ENCODE peak calls at places on chromosomes 1 and 21, in four cellular contexts. C is breast epithelium, O is keratinocyte, F is ovary. D is an unnamed sample. For H3K27me3, the result is how much of the 10 kb centered on the place peaks cover.

GRCh38 chr1:45485949-45486348 is 5.0 kb downstream of the TESK2 start:
- DNase-seq in C (no peak), O (no peak), F (no peak), D (no peak)

GRCh38 chr1:162997499-162998285 is 71.5 kb upstream of the RGS4 start:
- DNase-seq in C (no peak), O (no peak), F (no peak), D (no peak)

GRCh38 chr1:26530898-26531598 is 1.5 kb downstream of the RPS6KA1 start:
- DNase-seq in C (peak), O (peak), F (no peak), D (peak)

GRCh38 chr1:113255728-113256347 is 134.5 kb upstream of the MAGI3 start:
- DNase-seq in C (no peak), O (no peak), F (no peak), D (no peak)

GRCh38 chr1:98839840-98840239 is 164.8 kb downstream of the PLPPR5 start:
- DNase-seq in C (no peak), O (no peak), F (no peak), D (no peak)

GRCh38 chr1:185396126-185396525 is 79.1 kb upstream of the IVNS1ABP start:
- DNase-seq in C (no peak), O (no peak), F (no peak), D (no peak)

GRCh38 chr21:17002628-17003027 is 510.2 kb upstream of the CXADR start:
- DNase-seq in C (no peak), O (no peak), F (no peak), D (no peak)

GRCh38 chr1:230348386-230349022 is 77.6 kb downstream of the PGBD5 start:
- DNase-seq in C (no peak), O (no peak), F (no peak), D (no peak)

GRCh38 chr1:15173863-15174614 is 20.5 kb downstream of the TMEM51 start:
- DNase-seq in C (no peak), O (no peak), F (no peak), D (no peak)

GRCh38 chr21:43025636-43026180 is 49.9 kb downstream of the CBS start:
- DNase-seq in C (no peak), O (no peak), F (no peak), D (peak)

GRCh38 chr1:100354971-100355394 is 2.7 kb downstream of the CDC14A start:
- DNase-seq in C (no peak), O (no peak), F (no peak), D (peak)

GRCh38 chr1:93608188-93609109 is 73.2 kb downstream of the BCAR3 start:
- DNase-seq in C (no peak), O (no peak), F (no peak), D (no peak)

GRCh38 chr1:154767315-154768240 is 102.5 kb downstream of the KCNN3 start:
- DNase-seq in C (peak), O (no peak), F (peak), D (no peak)

GRCh38 chr1:172343246-172344099 is 77.0 kb upstream of the C1orf105 start:
- DNase-seq in C (no peak), O (no peak), F (no peak), D (no peak)

GRCh38 chr1:89826594-89826993 is 5.8 kb downstream of the LRRC8D start:
- DNase-seq in C (no peak), O (no peak), F (no peak), D (no peak)

GRCh38 chr1:165773324-165773965 is 4.8 kb upstream of the TMCO1 start:
- DNase-seq in C (no peak), O (peak), F (no peak), D (peak)

GRCh38 chr1:235088907-235089306 is 39.7 kb downstream of the TOMM20 start:
- DNase-seq in C (no peak), O (no peak), F (no peak), D (no peak)

GRCh38 chr21:27298465-27298864 is 331.6 kb upstream of the ADAMTS5 start:
- DNase-seq in C (no peak), O (no peak), F (peak), D (no peak)

GRCh38 chr1:112852276-112852675 is 103.7 kb downstream of the SLC16A1 start:
- DNase-seq in C (no peak), O (no peak), F (no peak), D (no peak)

GRCh38 chr1:60035925-60036324 is 37.6 kb downstream of the C1orf87 start:
- DNase-seq in C (no peak), O (no peak), F (no peak), D (no peak)

GRCh38 chr1:172934417-172934762 is 116.4 kb downstream of the TNFSF18 start:
- DNase-seq in C (no peak), O (no peak), F (no peak), D (no peak)

GRCh38 chr1:84410328-84411107 is 12.2 kb downstream of the DNASE2B start:
- DNase-seq in C (no peak), O (no peak), F (no peak), D (no peak)

GRCh38 chr1:214241060-214241459 is 39.9 kb upstream of the SMYD2 start:
- DNase-seq in C (no peak), O (no peak), F (no peak), D (no peak)

GRCh38 chr1:56416385-56416972 is 162.9 kb downstream of the PLPP3 start:
- DNase-seq in C (no peak), O (no peak), F (no peak), D (no peak)

GRCh38 chr1:31736675-31737074 is 27.5 kb downstream of the ADGRB2 start:
- DNase-seq in C (no peak), O (no peak), F (no peak), D (no peak)

GRCh38 chr1:6591644-6592043 is 11.0 kb downstream of the KLHL21 start:
- DNase-seq in C (no peak), O (no peak), F (no peak), D (no peak)
- H3K4me3 ChIP-seq in C (no peak), O (no peak), F (no peak), D (no peak)

GRCh38 chr21:35075546-35075945 is 26.4 kb upstream of the RUNX1 start:
- DNase-seq in C (no peak), O (peak), F (no peak), D (no peak)

GRCh38 chr21:35071347-35071746 is 22.2 kb upstream of the RUNX1 start:
- DNase-seq in C (no peak), O (no peak), F (no peak), D (no peak)

GRCh38 chr21:35072960-35073359 is 23.9 kb upstream of the RUNX1 start:
- DNase-seq in C (no peak), O (no peak), F (peak), D (no peak)

GRCh38 chr21:35070436-35070835 is 21.3 kb upstream of the RUNX1 start:
- DNase-seq in C (no peak), O (no peak), F (no peak), D (no peak)

DNA sequence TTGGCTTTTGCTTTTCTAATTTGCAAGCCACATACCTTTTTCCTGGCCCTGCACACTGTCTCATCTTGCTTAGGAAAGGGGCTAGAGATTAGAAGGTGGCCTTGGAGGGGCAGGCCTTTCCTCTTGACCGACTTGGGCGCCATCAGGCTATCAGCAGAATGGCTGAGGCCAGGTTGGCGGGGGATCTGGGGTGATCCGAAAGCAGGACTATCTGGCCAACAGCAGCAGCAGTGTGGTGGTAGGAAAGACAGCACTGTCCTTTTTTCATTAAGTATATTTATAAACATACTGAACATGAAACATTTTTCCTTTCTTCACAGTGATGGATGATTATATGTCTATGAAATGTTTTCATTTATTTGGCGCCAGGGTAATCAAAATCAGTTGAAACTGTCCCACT is 23.5 kb upstream of the RUNX1 start:
- DNase-seq in C (no peak), O (no peak), F (no peak), D (no peak)
- H3K27me3 ChIP-seq in C (under half), O (under half), F (under half), D (under half)

GRCh38 chr1:21497466-21498061 is 11.7 kb upstream of the ALPL start:
- DNase-seq in C (no peak), O (no peak), F (no peak), D (no peak)
- TF ChIP-seq CTCF in C (no peak), O (no peak), F (no peak), D (no peak)

GRCh38 chr1:3707939-3708328 is 44.3 kb upstream of the CCDC27 start:
- DNase-seq in C (no peak), O (no peak), F (no peak), D (no peak)
- H3K4me3 ChIP-seq in C (peak), O (peak), F (no peak), D (no peak)

GRCh38 chr1:38787041-38787440 is 72.5 kb downstream of the RRAGC start:
- DNase-seq in C (no peak), O (no peak), F (no peak), D (no peak)

GRCh38 chr1:38784452-38785284 is 74.9 kb downstream of the RRAGC start:
- DNase-seq in C (no peak), O (no peak), F (no peak), D (no peak)

GRCh38 chr1:38783659-38784229 is 75.8 kb downstream of the RRAGC start:
- DNase-seq in C (no peak), O (no peak), F (no peak), D (peak)

GRCh38 chr1:38786040-38786436 is 73.5 kb downstream of the RRAGC start:
- DNase-seq in C (no peak), O (no peak), F (no peak), D (no peak)

GRCh38 chr1:38785285-38786039 is 74.1 kb downstream of the RRAGC start:
- DNase-seq in C (no peak), O (no peak), F (no peak), D (no peak)
- H3K27me3 ChIP-seq in C (under half), O (under half), F (under half), D (under half)

DNA sequence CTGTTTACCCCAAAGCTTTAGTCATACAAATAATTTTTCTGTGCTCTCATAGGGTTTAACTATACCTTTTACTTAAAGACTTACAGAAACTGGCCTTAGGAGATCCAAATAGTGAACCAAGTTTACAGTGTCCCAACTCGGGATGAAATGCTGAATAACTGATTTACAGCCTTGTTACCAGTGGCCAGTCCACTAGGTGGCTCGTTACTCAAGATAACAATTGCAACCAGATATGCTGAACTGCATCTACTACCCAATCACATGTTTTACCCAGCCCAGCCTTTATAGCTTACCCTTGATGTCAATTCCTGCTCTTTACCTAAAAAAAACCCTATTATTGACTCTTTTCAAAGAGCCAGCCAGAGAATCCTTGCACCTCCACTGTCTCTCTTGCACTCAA is 1148.8 kb upstream of the ADGRL4 start:
- DNase-seq in C (no peak), O (no peak), F (no peak), D (no peak)
- TF ChIP-seq CTCF in C (no peak), O (no peak), F (no peak), D (peak)

DNA sequence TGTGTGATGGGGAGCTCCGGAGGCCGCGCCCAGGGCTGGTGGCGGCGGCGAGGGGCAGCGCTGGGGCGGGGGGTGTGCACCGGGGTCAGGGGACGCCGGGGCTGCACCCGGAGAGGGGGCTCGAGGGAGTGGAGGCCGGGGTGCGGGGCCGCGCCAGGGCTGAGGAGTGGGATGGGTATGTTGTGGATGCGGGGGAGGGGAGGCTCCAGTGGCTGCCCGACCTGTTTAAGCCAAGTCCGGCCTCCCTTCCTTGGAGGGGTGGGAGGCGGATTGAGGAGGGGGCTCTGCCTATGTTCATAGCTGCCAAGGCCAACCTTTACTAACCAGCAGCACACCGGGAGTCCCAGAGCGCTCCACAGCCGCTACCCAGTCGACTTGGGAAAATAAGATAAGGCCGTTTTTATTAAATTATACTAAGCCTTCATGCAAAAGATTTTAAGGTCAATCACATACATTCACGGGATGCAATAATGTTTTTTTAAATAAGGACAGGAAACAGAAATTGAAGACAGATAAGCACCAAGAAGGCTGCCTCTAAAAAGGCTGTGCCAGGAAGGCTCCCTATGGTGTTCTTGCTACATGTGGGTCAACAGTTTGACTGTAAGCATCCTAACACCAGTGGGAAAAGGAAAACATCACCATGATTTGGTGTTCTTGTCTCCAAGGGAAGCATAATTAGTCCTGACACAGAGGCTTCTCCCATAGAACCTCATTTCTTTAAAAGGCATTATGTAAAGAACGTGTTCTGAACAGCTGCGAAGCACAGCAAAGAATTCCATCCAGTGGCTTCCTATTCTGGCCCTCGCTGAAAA is 583 bp upstream of the HLCS start:
- DNase-seq in C (no peak), O (no peak), F (peak), D (no peak)
- H3K4me3 ChIP-seq in C (peak), O (peak), F (peak), D (peak)